ENCODE peak calls at places on chromosomes 7 and 10, in five cellular contexts. O, I, C, T and N are unnamed samples.

GRCh38 chr10:129207276-129207675 is 259.8 kb upstream of the MGMT start:
- DNase-seq in I (no peak), T (no peak), O (no peak), C (no peak), N (no peak)

GRCh38 chr7:140005341-140005740 is 57.4 kb downstream of the PARP12 start:
- DNase-seq in T (no peak), C (no peak), I (no peak), O (no peak), N (no peak)

GRCh38 chr7:69334706-69335105 is 263.6 kb upstream of the AUTS2 start:
- DNase-seq in O (no peak), C (no peak), I (no peak), T (no peak), N (no peak)

GRCh38 chr10:86419101-86419500 is 52.5 kb upstream of the GRID1 start:
- DNase-seq in C (peak), T (no peak), O (no peak), I (no peak), N (no peak)

GRCh38 chr10:127158663-127159062 is 37.7 kb downstream of the INSYN2A start:
- DNase-seq in C (no peak), I (no peak), T (no peak), O (no peak), N (no peak)

GRCh38 chr10:101267336-101267735 is 38.1 kb upstream of the LBX1 start:
- DNase-seq in T (no peak), C (no peak), I (no peak), O (no peak), N (peak)

GRCh38 chr7:117548035-117548434 is 68.2 kb downstream of the CFTR start:
- DNase-seq in I (no peak), O (no peak), T (no peak), C (no peak), N (no peak)

GRCh38 chr10:79404231-79404609 is 41.2 kb downstream of the ZCCHC24 start:
- DNase-seq in I (no peak), O (peak), T (peak), C (no peak), N (no peak)

GRCh38 chr10:5896765-5897340 is 6.8 kb downstream of the FBH1 start:
- DNase-seq in O (no peak), T (no peak), I (no peak), C (no peak), N (no peak)

GRCh38 chr10:73874267-73875138 is at the start of gene CAMK2G:
- DNase-seq in I (peak), O (peak), C (peak), T (peak), N (peak)

GRCh38 chr7:116113310-116113709 is 82.7 kb upstream of the TFEC start:
- DNase-seq in O (no peak), T (no peak), I (no peak), C (no peak), N (peak)

GRCh38 chr10:122856902-122857301 is 11.2 kb upstream of the CUZD1 start:
- DNase-seq in C (no peak), T (no peak), O (no peak), I (no peak), N (no peak)

GRCh38 chr10:122165492-122165832 is 105.6 kb upstream of the BTBD16 start:
- DNase-seq in C (no peak), I (no peak), T (no peak), O (no peak), N (no peak)

GRCh38 chr7:51644216-51644615 is 327.6 kb upstream of the COBL start:
- DNase-seq in C (no peak), T (no peak), I (no peak), O (peak), N (no peak)

GRCh38 chr10:50653142-50653541 is 29.4 kb upstream of the SGMS1 start:
- DNase-seq in C (peak), O (no peak), T (peak), I (peak), N (peak)

DNA sequence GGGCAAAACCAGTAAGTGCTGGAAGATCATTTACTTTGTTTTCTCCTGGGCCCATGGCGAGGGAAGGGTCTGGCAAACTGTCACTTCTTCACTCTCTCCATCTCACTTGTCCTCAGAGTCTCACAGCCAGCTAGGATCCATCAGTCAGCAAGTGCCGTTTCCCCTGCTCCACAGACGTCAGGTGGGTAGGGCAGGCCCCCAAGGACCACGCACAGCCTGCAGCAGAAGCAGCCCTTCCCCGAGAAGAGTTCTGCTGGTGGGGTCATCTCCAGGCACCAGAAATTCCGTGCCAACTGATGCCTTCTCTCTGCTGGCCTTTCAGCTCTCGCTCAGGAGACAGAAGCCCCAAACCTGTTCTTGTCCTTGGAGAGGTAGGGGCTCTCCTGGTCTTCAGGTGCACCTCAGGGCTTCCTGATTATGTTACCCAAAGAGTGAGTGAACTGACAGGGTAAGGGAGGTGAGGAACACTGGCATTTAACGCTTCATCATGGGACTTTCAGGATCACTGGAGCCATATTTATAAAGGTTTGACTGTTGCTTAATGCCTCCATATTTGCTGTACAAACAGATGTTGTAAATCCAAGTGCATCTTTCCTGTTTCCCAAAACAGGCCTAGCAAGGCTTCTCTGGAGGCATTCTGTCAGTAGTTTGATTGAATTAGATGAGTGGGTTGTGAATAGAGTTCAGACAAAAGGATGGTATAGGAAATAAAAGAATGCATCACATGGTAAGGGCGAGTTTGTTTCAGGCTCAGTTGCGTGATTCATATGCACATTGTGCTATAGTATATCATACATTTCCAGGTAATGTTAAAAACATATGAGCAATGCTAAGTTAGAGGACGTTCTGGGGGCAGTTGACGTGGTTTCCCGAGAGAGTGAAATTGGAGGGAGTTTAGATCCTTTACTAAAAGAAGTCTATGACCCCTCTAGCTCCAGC is 13.7 kb upstream of the TSPAN15 start:
- DNase-seq in T (no peak), C (no peak), I (peak), O (no peak), N (peak)
- TF ChIP-seq CTCF in T (no peak), C (no peak), I (no peak), O (no peak), N (no peak)

DNA sequence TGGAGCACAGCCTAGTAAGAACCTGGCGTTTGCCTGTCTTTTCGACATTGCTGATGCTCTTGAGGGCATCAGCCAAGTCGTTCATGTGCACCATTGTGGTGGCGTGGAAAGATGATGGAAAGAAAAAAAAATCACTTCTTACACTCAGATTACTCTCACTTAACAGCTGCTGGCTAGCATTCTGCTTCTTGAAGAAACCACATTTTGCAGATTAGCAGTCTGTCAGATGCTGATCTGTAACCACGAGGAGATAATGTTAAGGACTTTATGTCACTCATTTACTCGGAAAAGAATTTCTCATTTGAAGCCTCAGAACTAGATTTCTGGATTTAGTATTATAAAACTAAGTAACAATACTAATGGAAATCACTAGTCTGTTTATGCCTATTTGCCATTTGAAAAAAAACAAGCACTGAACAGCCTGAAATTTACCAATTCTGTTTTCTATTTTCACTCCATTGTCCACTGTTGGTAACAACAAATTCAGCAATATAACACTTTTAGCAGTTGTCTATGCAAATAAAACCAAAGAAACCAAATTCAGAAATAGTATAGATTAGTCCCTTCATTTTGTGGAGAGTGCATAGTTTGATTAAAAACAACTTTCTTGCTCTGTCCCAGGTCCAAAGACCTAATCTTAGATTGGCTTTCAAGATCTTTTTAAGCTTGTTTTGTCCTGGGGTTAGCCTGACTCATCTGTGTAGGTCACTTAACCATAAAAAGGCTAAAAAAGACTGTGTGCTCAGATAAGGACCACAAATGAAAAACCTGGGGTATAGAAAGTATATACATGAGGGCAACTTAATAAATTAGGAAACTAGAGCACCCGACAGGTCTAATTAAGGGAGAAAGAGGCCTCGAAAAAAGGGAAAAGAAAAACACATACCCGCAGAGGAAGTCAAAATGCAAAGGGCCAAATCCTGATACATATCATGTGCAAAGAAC is 67.5 kb downstream of the NT5C2 start:
- DNase-seq in I (no peak), C (no peak), O (no peak), T (no peak), N (no peak)
- H3K4me3 ChIP-seq in I (no peak), C (no peak), O (no peak), T (no peak), N (no peak)

DNA sequence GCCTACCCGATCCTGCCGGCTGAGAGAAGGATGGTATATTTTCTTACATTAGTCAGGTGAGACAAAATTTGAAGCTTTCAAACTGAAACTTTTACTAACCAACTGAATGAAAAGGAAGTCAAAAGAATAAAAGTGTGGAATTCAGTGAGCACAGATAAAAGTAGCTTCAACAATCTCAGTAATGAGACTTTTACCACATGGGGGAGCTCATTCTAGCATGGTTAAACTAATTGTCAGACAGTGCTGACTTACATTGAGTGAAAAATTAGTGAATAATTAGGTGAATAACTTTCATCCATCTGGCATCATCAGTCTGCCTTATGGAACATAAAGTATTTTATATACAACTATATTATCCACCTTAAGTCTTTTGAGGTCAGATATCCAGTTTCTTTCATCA is 8.4 kb downstream of the FAM237B start:
- DNase-seq in T (peak), I (peak), O (no peak), C (peak), N (peak)
- TF ChIP-seq CTCF in T (peak), I (peak), O (no peak), C (peak), N (peak)

GRCh38 chr7:100835903-100836811 is 8.8 kb upstream of the EPHB4 start:
- DNase-seq in C (no peak), T (peak), O (no peak), I (peak), N (peak)
- H3K4me3 ChIP-seq in C (no peak), T (no peak), O (peak), I (no peak), N (no peak)

GRCh38 chr10:132224343-132225072 is 37.8 kb downstream of the DPYSL4 start:
- DNase-seq in C (no peak), T (no peak), O (no peak), I (no peak), N (no peak)
- TF ChIP-seq CTCF in C (no peak), T (no peak), O (no peak), I (no peak), N (no peak)

GRCh38 chr7:19772858-19773337 is 519 bp downstream of the TMEM196 start:
- DNase-seq in O (no peak), I (peak), C (no peak), T (peak), N (peak)
- H3K4me3 ChIP-seq in O (peak), I (peak), C (no peak), T (no peak), N (peak)

DNA sequence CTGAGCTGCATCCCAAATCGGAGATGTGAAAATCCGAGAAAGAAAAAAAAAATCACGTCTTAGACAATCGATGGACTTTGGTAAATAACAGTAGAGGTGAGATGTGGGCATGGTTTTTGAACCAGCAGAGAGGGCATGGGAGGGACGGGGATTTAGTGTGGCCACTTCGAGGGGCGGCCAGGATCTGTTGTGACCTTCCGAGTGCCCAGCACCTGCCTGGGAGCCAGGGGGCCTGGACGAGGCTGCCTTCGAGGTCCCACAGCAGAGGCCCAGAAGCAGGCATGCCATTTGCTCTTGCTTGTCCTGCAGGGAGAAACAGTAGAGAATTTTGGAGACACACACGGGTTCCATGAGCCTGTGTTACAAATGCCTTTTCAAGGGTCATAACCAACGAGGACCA is 469.7 kb upstream of the FOXK1 start:
- DNase-seq in T (no peak), I (no peak), O (no peak), C (no peak), N (no peak)
- TF ChIP-seq CTCF in T (no peak), I (no peak), O (no peak), C (no peak), N (no peak)

GRCh38 chr7:151382079-151382885 is 27.6 kb downstream of the WDR86 start:
- DNase-seq in C (no peak), T (no peak), I (no peak), O (no peak), N (no peak)

GRCh38 chr7:151381083-151381332 is 28.8 kb downstream of the WDR86 start:
- DNase-seq in T (no peak), I (no peak), C (peak), O (no peak), N (no peak)

GRCh38 chr7:151379534-151380198 is 30.2 kb downstream of the WDR86 start:
- DNase-seq in T (no peak), I (no peak), O (no peak), C (no peak), N (no peak)

GRCh38 chr7:151380199-151381082 is 29.4 kb downstream of the WDR86 start:
- DNase-seq in C (no peak), T (no peak), I (no peak), O (no peak), N (no peak)

DNA sequence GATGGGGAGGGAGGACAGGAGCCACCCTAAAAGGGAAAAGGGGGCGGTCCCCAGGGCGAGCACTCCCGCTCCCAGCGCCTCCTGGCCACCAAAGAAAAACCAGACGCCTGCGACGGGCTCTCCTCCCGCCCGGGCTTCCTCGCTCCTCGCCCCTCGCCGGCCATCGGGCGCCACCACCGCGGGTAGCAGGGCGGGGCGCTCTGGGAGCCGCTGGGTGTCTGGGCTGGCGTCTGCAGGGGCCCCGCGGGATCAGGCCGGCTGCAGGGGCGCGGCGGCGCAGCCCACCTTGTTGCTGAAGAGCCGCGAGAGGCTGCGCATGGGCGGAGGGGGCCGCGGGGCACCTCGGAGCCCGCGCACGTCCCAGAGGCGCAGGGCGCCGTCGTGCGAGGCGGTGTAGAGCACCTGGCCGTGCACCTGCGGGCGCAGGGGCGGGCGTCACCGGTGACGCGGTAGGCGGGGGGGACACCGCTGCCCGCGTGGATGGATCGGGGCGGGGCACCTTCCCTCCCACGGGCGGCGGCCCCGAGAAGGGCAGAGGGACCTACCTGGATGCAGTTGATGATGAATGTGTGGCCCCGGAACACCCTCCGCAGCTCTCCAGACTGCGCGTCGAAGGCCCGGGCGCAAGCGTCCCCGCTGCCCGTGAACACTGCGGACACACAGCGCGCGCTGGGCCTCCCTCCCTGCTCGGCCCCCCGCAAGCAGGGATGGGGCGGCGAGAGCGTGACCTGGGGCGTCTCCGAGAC is 28.3 kb downstream of the WDR86 start:
- DNase-seq in O (no peak), I (no peak), T (no peak), C (peak), N (no peak)
- H3K4me3 ChIP-seq in O (peak), I (no peak), T (no peak), C (peak), N (no peak)